ENCODE peak calls at places on chromosomes 12 and 14, in ten cellular contexts. O, Y, U, Q, A, I, B, W, K and H are unnamed samples.

GRCh38 chr12:94644622-94645021 is 5.7 kb downstream of the TMCC3 start:
- DNase-seq in Q (peak; percentile 99), I (no peak), A (peak; percentile 92), O (no peak), Y (peak; percentile 82), W (no peak), U (no peak), K (no peak), B (no peak), H (peak; percentile 33)

GRCh38 chr12:121711925-121712461 is 559 bp upstream of the TMEM120B start:
- DNase-seq in O (peak; percentile 41), K (no peak), Y (peak; percentile 39), W (peak; percentile 28), B (peak; percentile 50), U (peak; percentile 65), A (peak; percentile 48), I (peak; percentile 42), Q (no peak), H (no peak)

GRCh38 chr12:57176846-57177245 is 29.4 kb upstream of the LRP1-AS start:
- DNase-seq in K (no peak), O (no peak), W (no peak), Y (no peak), Q (peak; percentile 40), U (no peak), B (no peak), A (peak; percentile 36), I (no peak), H (no peak)

GRCh38 chr12:107079172-107080011 is 14.0 kb downstream of the CRY1 start:
- DNase-seq in I (peak; percentile 39), U (no peak), W (no peak), K (no peak), A (peak; percentile 84), Y (peak; percentile 57), O (no peak), Q (peak; percentile 50), B (no peak), H (peak; percentile 42)

GRCh38 chr14:90541076-90541634 is 144.3 kb downstream of the CALM1 start:
- DNase-seq in O (no peak), W (no peak), B (peak; percentile 29), Y (no peak), U (no peak), Q (no peak), A (no peak), I (no peak), K (no peak), H (no peak)

GRCh38 chr14:77599894-77600293 is 16.5 kb downstream of the SPTLC2 start:
- DNase-seq in W (no peak), Q (no peak), I (peak; percentile 64), A (no peak), K (no peak), Y (no peak), U (no peak), B (no peak), O (no peak), H (no peak)

GRCh38 chr12:113271853-113272561 is 50.7 kb downstream of the TPCN1 start:
- DNase-seq in U (no peak), W (peak; percentile 71), K (no peak), B (peak; percentile 8), O (peak; percentile 85), I (no peak), Y (peak; percentile 38), A (no peak), Q (peak; percentile 48), H (peak; percentile 55)

GRCh38 chr12:111386891-111387290 is 18.0 kb upstream of the PHETA1 start:
- DNase-seq in W (no peak), I (no peak), Y (peak; percentile 42), K (no peak), Q (no peak), B (no peak), A (no peak), U (no peak), O (no peak), H (no peak)

GRCh38 chr12:79407671-79408622 is 282.8 kb downstream of the PAWR start:
- DNase-seq in W (peak; percentile 63), A (peak; percentile 94), K (peak; percentile 39), Q (peak; percentile 85), B (no peak), O (peak; percentile 16), I (peak; percentile 92), Y (peak; percentile 91), U (peak; percentile 72), H (peak; percentile 92)